ENCODE peak calls at places on chromosomes 13 and 19, in eight cellular contexts. D is RWPE1, V is A549, G is aorta, M is substantia nigra, A is tibial artery, T is ascending aorta, L is GM23338. N is an unnamed sample.

GRCh38 chr13:37107868-37108267 is 2.4 kb upstream of the CSNK1A1L start:
- DNase-seq in D (no peak), V (no peak), G (no peak), M (no peak), A (no peak), T (no peak), L (no peak), N (no peak)

GRCh38 chr13:50152224-50152623 is 137.0 kb downstream of the KCNRG start:
- DNase-seq in D (no peak), V (no peak), G (no peak), M (no peak), A (no peak), T (no peak), L (no peak), N (no peak)

GRCh38 chr13:39952244-39953233 is 297.1 kb downstream of the COG6 start:
- DNase-seq in D (no peak), V (no peak), G (no peak), M (no peak), A (no peak), T (no peak), L (peak), N (peak)

GRCh38 chr19:23309926-23310325 is 59.7 kb upstream of the ZNF724 start:
- DNase-seq in D (no peak), V (no peak), G (no peak), M (no peak), A (no peak), T (no peak), L (no peak), N (no peak)

GRCh38 chr19:33292595-33293254 is 9.6 kb downstream of the CEBPA start:
- DNase-seq in D (no peak), V (peak), G (peak), M (no peak), A (no peak), T (no peak), L (no peak), N (peak)

GRCh38 chr19:40578442-40578908 is 1.8 kb downstream of the SHKBP1 start:
- DNase-seq in D (no peak), V (peak), G (no peak), M (peak), A (no peak), T (no peak), L (peak), N (no peak)

GRCh38 chr13:103469771-103470170 is 403.6 kb upstream of the SLC10A2 start:
- DNase-seq in D (no peak), V (no peak), G (no peak), M (no peak), A (no peak), T (no peak), L (no peak), N (no peak)

GRCh38 chr19:10808937-10809655 is 26.9 kb downstream of the TMED1 start:
- DNase-seq in D (peak), V (peak), G (no peak), M (no peak), A (no peak), T (no peak), L (no peak), N (no peak)

GRCh38 chr13:49466240-49466914 is 22.3 kb downstream of the SETDB2 start:
- DNase-seq in D (no peak), V (no peak), G (no peak), M (no peak), A (no peak), T (no peak), L (no peak), N (no peak)

GRCh38 chr13:84137292-84137691 is 255.0 kb upstream of the SLITRK1 start:
- DNase-seq in D (no peak), V (no peak), G (no peak), M (no peak), A (no peak), T (no peak), L (no peak), N (no peak)

GRCh38 chr13:89514534-89515312 is 1832.8 kb upstream of the MIR17HG start:
- DNase-seq in D (peak), V (peak), G (no peak), M (no peak), A (no peak), T (no peak), L (peak), N (no peak)

GRCh38 chr13:43363156-43363918 is 340.0 kb downstream of the DNAJC15 start:
- DNase-seq in D (no peak), V (no peak), G (no peak), M (no peak), A (no peak), T (no peak), L (no peak), N (no peak)

GRCh38 chr19:55855160-55855559 is 18.8 kb downstream of the NLRP4 start:
- DNase-seq in D (no peak), V (no peak), G (no peak), M (no peak), A (no peak), T (no peak), L (no peak), N (no peak)

GRCh38 chr19:5206751-5207075 is 133.9 kb downstream of the PTPRS start:
- DNase-seq in D (no peak), V (no peak), G (no peak), M (no peak), A (no peak), T (no peak), L (no peak), N (no peak)
- H3K27ac ChIP-seq in D (no peak), V (no peak), G (no peak), M (no peak), A (no peak), T (no peak), L (no peak), N (no peak)

GRCh38 chr19:46471116-46471733 is at the start of gene PNMA8A:
- DNase-seq in D (peak), V (peak), G (peak), M (peak), A (peak), T (peak), L (peak), N (peak)
- H3K27ac ChIP-seq in D (peak), V (peak), G (peak), M (peak), A (peak), T (peak), L (no peak), N (peak)

DNA sequence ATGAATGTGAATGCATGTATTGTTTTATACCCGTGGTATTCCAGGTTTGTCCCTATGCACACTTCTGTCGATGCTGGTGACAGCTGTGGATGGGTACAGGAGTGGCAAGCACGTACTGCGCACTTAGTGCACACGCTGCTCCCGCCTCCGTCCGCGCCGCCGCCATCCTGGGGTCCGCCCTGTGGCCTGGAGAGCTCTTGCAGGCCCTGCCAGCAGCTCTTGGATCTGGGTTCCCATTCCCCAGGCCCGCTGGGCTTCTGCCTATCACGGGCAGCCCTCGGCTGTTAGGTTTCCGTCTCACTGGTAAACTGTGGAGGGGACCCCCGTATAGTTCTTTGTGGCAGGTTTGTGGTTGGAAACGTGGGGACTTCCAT is 4.0 kb downstream of the GNA11 start:
- DNase-seq in D (no peak), V (no peak), G (no peak), M (no peak), A (no peak), T (no peak), L (no peak), N (peak)
- H3K27ac ChIP-seq in D (peak), V (no peak), G (no peak), M (peak), A (peak), T (peak), L (no peak), N (peak)

DNA sequence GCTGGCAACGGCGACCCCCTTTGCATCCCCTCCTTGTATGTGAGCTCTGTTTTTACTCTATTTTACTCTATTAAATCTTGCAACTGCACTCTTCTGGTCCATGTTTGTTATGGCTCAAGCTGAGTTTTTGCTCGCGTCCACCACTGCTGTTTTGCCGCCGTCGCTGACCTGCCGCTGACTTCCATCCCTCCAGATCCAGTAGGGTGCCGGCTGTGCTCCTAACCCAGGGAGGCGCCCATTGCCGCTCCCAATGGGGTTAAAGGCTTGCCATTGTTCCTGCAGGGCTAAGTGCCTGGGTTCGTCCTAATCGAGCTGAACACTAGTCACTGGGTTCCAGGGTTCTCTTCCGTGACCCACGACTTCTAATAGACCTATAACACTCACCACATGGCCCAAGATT is 2704.4 kb downstream of the PCDH9 start:
- DNase-seq in D (no peak), V (no peak), G (no peak), M (no peak), A (no peak), T (no peak), L (no peak), N (no peak)
- H3K27ac ChIP-seq in D (no peak), V (no peak), G (no peak), M (no peak), A (no peak), T (no peak), L (no peak), N (no peak)

DNA sequence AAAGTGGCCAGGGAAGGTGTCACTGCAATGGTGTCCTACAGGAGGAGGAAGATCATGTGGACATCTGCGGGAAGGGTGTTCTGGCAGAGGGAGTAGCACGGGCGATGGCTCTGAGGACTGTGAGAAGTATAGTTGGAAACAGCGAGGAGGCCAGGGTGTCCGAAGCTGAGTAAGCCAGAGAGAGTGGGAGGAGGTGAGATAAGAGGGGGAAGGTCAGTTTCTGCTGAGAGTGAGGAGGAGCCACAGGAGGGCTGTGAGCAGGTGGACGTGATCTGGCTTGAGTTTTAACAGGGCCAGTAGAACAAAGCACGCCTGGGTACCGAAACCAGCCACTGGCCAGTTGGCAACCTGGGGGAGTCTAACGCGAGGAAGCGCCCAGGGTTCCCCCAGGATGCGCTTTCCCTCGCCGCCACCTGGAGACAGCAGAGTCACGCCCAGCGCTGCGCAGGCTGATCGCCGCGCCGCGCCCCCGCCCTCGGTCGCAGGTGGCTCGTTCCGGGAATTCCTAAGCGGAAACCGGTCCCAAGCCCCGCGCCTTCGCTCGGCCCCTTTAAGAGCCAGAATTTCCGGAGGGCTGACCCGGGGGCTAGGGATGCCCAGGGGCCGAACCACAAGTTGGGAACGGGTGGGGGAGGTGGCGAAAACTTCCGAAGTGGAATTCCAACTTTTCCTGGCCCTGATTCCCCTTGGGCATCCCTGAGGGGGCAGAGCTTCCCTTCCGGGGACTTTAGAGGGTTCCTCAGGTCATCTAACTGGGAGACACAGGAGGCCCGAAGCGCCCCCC is 1.1 kb upstream of the LSR start:
- DNase-seq in D (peak), V (peak), G (no peak), M (no peak), A (no peak), T (no peak), L (peak), N (peak)
- H3K27ac ChIP-seq in D (peak), V (peak), G (no peak), M (no peak), A (peak), T (peak), L (peak), N (peak)

N was measured in heart left ventricle.